ENCODE peak calls at places on chromosomes 7 and 10, in seven cellular contexts. One of them, this sample, is unnamed.

GRCh38 chr7:97499204-97499603 is 232.7 kb upstream of the TAC1 start:
- DNase-seq in endothelial cell of umbilical vein: no peak
- DNase-seq in H1: peak
- DNase-seq in HepG2: peak
- DNase-seq in A549: peak
- DNase-seq in SK-N-SH: peak
- DNase-seq in HCT116: peak
- DNase-seq in this sample: peak

GRCh38 chr7:112510032-112510742 is 29.4 kb downstream of the LSMEM1 start:
- DNase-seq in H1: no peak
- DNase-seq in HCT116: no peak
- DNase-seq in endothelial cell of umbilical vein: no peak
- DNase-seq in SK-N-SH: no peak
- DNase-seq in HepG2: no peak
- DNase-seq in A549: no peak
- DNase-seq in this sample: peak

GRCh38 chr10:339038-339391 is 203.8 kb downstream of the ZMYND11 start:
- DNase-seq in SK-N-SH: no peak
- DNase-seq in HepG2: no peak
- DNase-seq in H1: no peak
- DNase-seq in endothelial cell of umbilical vein: no peak
- DNase-seq in A549: no peak
- DNase-seq in HCT116: no peak
- DNase-seq in this sample: no peak

GRCh38 chr7:8295638-8296361 is 33.8 kb upstream of the ICA1 start:
- DNase-seq in H1: peak
- DNase-seq in SK-N-SH: peak
- DNase-seq in A549: peak
- DNase-seq in HepG2: peak
- DNase-seq in HCT116: peak
- DNase-seq in endothelial cell of umbilical vein: peak
- DNase-seq in this sample: peak

GRCh38 chr7:131071786-131072504 is 255.7 kb upstream of the MKLN1 start:
- DNase-seq in HepG2: no peak
- DNase-seq in H1: no peak
- DNase-seq in endothelial cell of umbilical vein: peak
- DNase-seq in SK-N-SH: peak
- DNase-seq in A549: peak
- DNase-seq in HCT116: no peak
- DNase-seq in this sample: peak

GRCh38 chr10:29316308-29317026 is 27.6 kb downstream of the LYZL1 start:
- DNase-seq in H1: no peak
- DNase-seq in A549: no peak
- DNase-seq in SK-N-SH: no peak
- DNase-seq in endothelial cell of umbilical vein: peak
- DNase-seq in HCT116: no peak
- DNase-seq in HepG2: peak
- DNase-seq in this sample: no peak

GRCh38 chr7:157521752-157522151 is 184.9 kb downstream of the DNAJB6 start:
- DNase-seq in HepG2: no peak
- DNase-seq in A549: no peak
- DNase-seq in H1: no peak
- DNase-seq in SK-N-SH: no peak
- DNase-seq in endothelial cell of umbilical vein: no peak
- DNase-seq in HCT116: no peak
- DNase-seq in this sample: no peak

GRCh38 chr7:1537631-1538412 is 7.3 kb downstream of the MAFK start:
- DNase-seq in HepG2: no peak
- DNase-seq in endothelial cell of umbilical vein: peak
- DNase-seq in H1: no peak
- DNase-seq in SK-N-SH: peak
- DNase-seq in HCT116: no peak
- DNase-seq in A549: peak
- DNase-seq in this sample: no peak

GRCh38 chr7:102319671-102320070 is 33.0 kb downstream of the SH2B2 start:
- DNase-seq in HepG2: no peak
- DNase-seq in H1: no peak
- DNase-seq in A549: no peak
- DNase-seq in SK-N-SH: no peak
- DNase-seq in HCT116: no peak
- DNase-seq in endothelial cell of umbilical vein: no peak
- DNase-seq in this sample: no peak

GRCh38 chr7:157670490-157671357 is 333.9 kb downstream of the DNAJB6 start:
- DNase-seq in SK-N-SH: no peak
- DNase-seq in endothelial cell of umbilical vein: no peak
- DNase-seq in HCT116: no peak
- DNase-seq in H1: no peak
- DNase-seq in HepG2: no peak
- DNase-seq in A549: no peak
- DNase-seq in this sample: peak

GRCh38 chr7:151310578-151310977 is 31.0 kb upstream of the NUB1 start:
- DNase-seq in H1: no peak
- DNase-seq in A549: peak
- DNase-seq in endothelial cell of umbilical vein: peak
- DNase-seq in HCT116: no peak
- DNase-seq in HepG2: peak
- DNase-seq in SK-N-SH: peak
- DNase-seq in this sample: peak

GRCh38 chr10:76577455-76577854 is 1060.2 kb downstream of the KCNMA1 start:
- DNase-seq in HepG2: no peak
- DNase-seq in A549: no peak
- DNase-seq in HCT116: no peak
- DNase-seq in SK-N-SH: no peak
- DNase-seq in endothelial cell of umbilical vein: no peak
- DNase-seq in H1: no peak
- DNase-seq in this sample: no peak

GRCh38 chr7:159049266-159050025 is 95.2 kb downstream of the VIPR2 start:
- DNase-seq in H1: no peak
- DNase-seq in HepG2: no peak
- DNase-seq in HCT116: no peak
- DNase-seq in endothelial cell of umbilical vein: no peak
- DNase-seq in SK-N-SH: no peak
- DNase-seq in A549: no peak
- DNase-seq in this sample: no peak

GRCh38 chr7:107856806-107857540 is 34.0 kb upstream of the DLD start:
- DNase-seq in SK-N-SH: no peak
- DNase-seq in HepG2: peak
- DNase-seq in A549: no peak
- DNase-seq in endothelial cell of umbilical vein: no peak
- DNase-seq in H1: no peak
- DNase-seq in HCT116: no peak
- DNase-seq in this sample: peak

GRCh38 chr7:134855467-134855866 is 76.0 kb downstream of the CALD1 start:
- DNase-seq in endothelial cell of umbilical vein: no peak
- DNase-seq in A549: no peak
- DNase-seq in SK-N-SH: no peak
- DNase-seq in HCT116: no peak
- DNase-seq in H1: no peak
- DNase-seq in HepG2: no peak
- DNase-seq in this sample: no peak
- H3K4me3 ChIP-seq in endothelial cell of umbilical vein: no peak
- H3K4me3 ChIP-seq in A549: no peak
- H3K4me3 ChIP-seq in SK-N-SH: no peak
- H3K4me3 ChIP-seq in HCT116: no peak
- H3K4me3 ChIP-seq in H1: no peak
- H3K4me3 ChIP-seq in HepG2: no peak
- H3K4me3 ChIP-seq in this sample: no peak

GRCh38 chr10:93437946-93438795 is 44.0 kb downstream of the MYOF start:
- DNase-seq in HCT116: no peak
- DNase-seq in endothelial cell of umbilical vein: peak
- DNase-seq in A549: peak
- DNase-seq in HepG2: no peak
- DNase-seq in SK-N-SH: no peak
- DNase-seq in H1: no peak
- DNase-seq in this sample: no peak
- TF ChIP-seq MAX in HCT116: no peak
- TF ChIP-seq MAX in endothelial cell of umbilical vein: no peak
- TF ChIP-seq MAX in A549: no peak
- TF ChIP-seq MAX in HepG2: no peak
- TF ChIP-seq MAX in SK-N-SH: no peak
- TF ChIP-seq MAX in H1: no peak
- TF ChIP-seq MAX in this sample: no peak

GRCh38 chr10:118309911-118310310 is 32.2 kb downstream of the FAM204A start:
- DNase-seq in HepG2: no peak
- DNase-seq in SK-N-SH: no peak
- DNase-seq in H1: no peak
- DNase-seq in endothelial cell of umbilical vein: no peak
- DNase-seq in HCT116: no peak
- DNase-seq in A549: no peak
- DNase-seq in this sample: no peak
- H3K4me3 ChIP-seq in HepG2: no peak
- H3K4me3 ChIP-seq in SK-N-SH: no peak
- H3K4me3 ChIP-seq in H1: no peak
- H3K4me3 ChIP-seq in endothelial cell of umbilical vein: no peak
- H3K4me3 ChIP-seq in HCT116: no peak
- H3K4me3 ChIP-seq in A549: no peak
- H3K4me3 ChIP-seq in this sample: no peak

DNA sequence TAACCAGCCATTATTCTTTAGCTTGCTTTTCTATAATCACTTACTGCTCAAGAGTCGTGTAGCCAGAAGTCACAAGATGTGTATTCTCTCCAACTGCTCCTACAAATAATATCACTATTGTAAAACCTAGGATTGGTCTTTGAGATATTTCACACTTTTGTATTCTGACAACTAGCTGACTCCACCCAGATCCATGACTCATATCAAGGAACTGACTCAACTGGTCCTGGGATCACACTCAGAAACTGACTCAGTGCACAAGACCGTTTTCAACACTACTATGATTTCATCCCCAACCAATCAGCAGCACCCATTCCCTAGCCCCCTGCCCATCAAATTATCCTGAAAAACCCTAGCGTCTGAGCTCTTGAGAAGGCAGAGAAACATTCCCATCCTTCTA is 56.5 kb upstream of the ORC5 start:
- DNase-seq in H1: no peak
- DNase-seq in SK-N-SH: no peak
- DNase-seq in HepG2: no peak
- DNase-seq in A549: no peak
- DNase-seq in endothelial cell of umbilical vein: no peak
- DNase-seq in HCT116: no peak
- DNase-seq in this sample: no peak
- TF ChIP-seq MAX in H1: no peak
- TF ChIP-seq MAX in SK-N-SH: no peak
- TF ChIP-seq MAX in HepG2: no peak
- TF ChIP-seq MAX in A549: no peak
- TF ChIP-seq MAX in endothelial cell of umbilical vein: no peak
- TF ChIP-seq MAX in HCT116: no peak
- TF ChIP-seq MAX in this sample: no peak